ENCODE peak calls at places on chromosome 14, in ten cellular contexts. E is esophagus squamous epithelium; R is naive thymus-derived CD8-positive, alpha-beta T cell; K is NCI-H1092 treated with DMSO at 0.1 percent for 48 hours; T is NCI-H345; U is H1; H is iris pigment epithelial cell; L is NAMALWA; A is osteocyte; C is foreskin melanocyte. Q is an unnamed sample.

GRCh38 chr14:86712727-86713126 is 1182.8 kb downstream of the FLRT2 start:
- DNase-seq in E (no peak), R (no peak), K (no peak), T (no peak), U (no peak), H (peak), L (no peak), A (no peak), C (no peak), Q (no peak)

GRCh38 chr14:53103941-53104340 is 49.2 kb downstream of the DDHD1 start:
- DNase-seq in E (no peak), R (no peak), K (no peak), T (no peak), U (no peak), H (no peak), L (no peak), A (no peak), C (no peak), Q (no peak)

GRCh38 chr14:58738876-58739275 is 101.1 kb downstream of the DACT1 start:
- DNase-seq in E (no peak), R (no peak), K (no peak), T (no peak), U (no peak), H (no peak), L (no peak), A (no peak), C (no peak), Q (peak)

GRCh38 chr14:75025082-75025481 is 22.4 kb downstream of the EIF2B2 start:
- DNase-seq in E (no peak), R (no peak), K (no peak), T (no peak), U (no peak), H (peak), L (no peak), A (no peak), C (no peak), Q (no peak)

GRCh38 chr14:100872641-100873071 is 30.9 kb downstream of the RTL1 start:
- DNase-seq in E (no peak), R (no peak), K (no peak), T (no peak), U (no peak), H (no peak), L (peak), A (no peak), C (no peak), Q (no peak)

GRCh38 chr14:55102141-55102547 is 26.9 kb upstream of the LGALS3 start:
- DNase-seq in E (peak), R (peak), K (peak), T (peak), U (peak), H (peak), L (peak), A (no peak), C (peak), Q (peak)

GRCh38 chr14:83172363-83172762 is 1638.7 kb upstream of the SEL1L start:
- DNase-seq in E (no peak), R (no peak), K (no peak), T (no peak), U (no peak), H (peak), L (no peak), A (no peak), C (no peak), Q (no peak)

GRCh38 chr14:72801381-72801812 is 92.5 kb downstream of the DPF3 start:
- DNase-seq in E (no peak), R (no peak), K (no peak), T (no peak), U (no peak), H (peak), L (no peak), A (no peak), C (no peak), Q (no peak)

Q was measured in NCI-H69.